ENCODE peak calls at places on chromosomes 6 and 20, in nine cellular contexts. G is heart right ventricle, K is mesenchymal stem cell, N is ovary, V is SJCRH30, B is mammary epithelial cell, X is fibroblast of lung, O is HepG2, F is vagina. Y is an unnamed sample.

GRCh38 chr20:46991850-46992639 is 97.4 kb downstream of the EYA2 start:
- DNase-seq in G (no peak), K (no peak), N (no peak), V (no peak), B (no peak), X (no peak), O (no peak), F (no peak), Y (no peak)

GRCh38 chr20:60060006-60060557 is 101.9 kb downstream of the CDH26 start:
- DNase-seq in G (no peak), K (no peak), N (no peak), V (no peak), B (no peak), X (no peak), O (no peak), F (no peak), Y (no peak)

GRCh38 chr20:7893019-7893730 is 47.1 kb downstream of the HAO1 start:
- DNase-seq in G (no peak), K (no peak), N (no peak), V (no peak), B (peak; percentile 82), X (no peak), O (no peak), F (no peak), Y (no peak)

GRCh38 chr6:95364016-95364604 is 213.2 kb upstream of the MANEA start:
- DNase-seq in G (no peak), K (peak; percentile 7), N (no peak), V (no peak), B (no peak), X (peak; percentile 2), O (peak; percentile 20), F (no peak), Y (no peak)

GRCh38 chr6:54194067-54194466 is 82.8 kb downstream of the MLIP start:
- DNase-seq in G (no peak), K (peak; percentile 70), N (no peak), V (no peak), B (peak; percentile 29), X (peak; percentile 76), O (no peak), F (no peak), Y (no peak)

GRCh38 chr6:39899540-39900295 is 34.5 kb downstream of the MOCS1 start:
- DNase-seq in G (no peak), K (no peak), N (no peak), V (no peak), B (no peak), X (no peak), O (no peak), F (no peak), Y (no peak)

GRCh38 chr6:45472383-45472782 is 94.6 kb upstream of the SUPT3H start:
- DNase-seq in G (no peak), K (peak; percentile 57), N (peak; percentile 45), V (peak; percentile 18), B (no peak), X (peak; percentile 66), O (no peak), F (no peak), Y (no peak)

GRCh38 chr6:105646391-105646867 is 243.5 kb upstream of the PREP start:
- DNase-seq in G (no peak), K (peak; percentile 23), N (no peak), V (no peak), B (peak; percentile 68), X (peak; percentile 52), O (no peak), F (no peak), Y (no peak)

GRCh38 chr6:11341867-11342266 is 109.4 kb upstream of the NEDD9 start:
- DNase-seq in G (no peak), K (peak; percentile 41), N (no peak), V (no peak), B (peak; percentile 72), X (peak; percentile 42), O (no peak), F (no peak), Y (no peak)

GRCh38 chr20:2879148-2879547 is 5.9 kb downstream of the PTPRA start:
- DNase-seq in G (no peak), K (no peak), N (no peak), V (no peak), B (peak; percentile 30), X (peak; percentile 88), O (no peak), F (no peak), Y (no peak)

GRCh38 chr6:30508890-30509736 is 19.8 kb downstream of the HLA-E start:
- DNase-seq in G (no peak), K (peak; percentile 49), N (no peak), V (no peak), B (no peak), X (peak; percentile 28), O (no peak), F (no peak), Y (no peak)

GRCh38 chr6:14910692-14911547 is 334.9 kb upstream of the JARID2 start:
- DNase-seq in G (no peak), K (peak; percentile 57), N (no peak), V (peak; percentile 43), B (no peak), X (no peak), O (no peak), F (no peak), Y (no peak)

GRCh38 chr20:41552295-41553068 is 65.7 kb downstream of the CHD6 start:
- DNase-seq in G (no peak), K (no peak), N (no peak), V (no peak), B (no peak), X (no peak), O (no peak), F (no peak), Y (no peak)

GRCh38 chr20:41551011-41551705 is 67.0 kb downstream of the CHD6 start:
- DNase-seq in G (no peak), K (no peak), N (no peak), V (no peak), B (no peak), X (no peak), O (no peak), F (no peak), Y (no peak)

GRCh38 chr20:41553142-41553879 is 64.9 kb downstream of the CHD6 start:
- DNase-seq in G (no peak), K (no peak), N (no peak), V (no peak), B (no peak), X (no peak), O (no peak), F (no peak), Y (no peak)
- H3K9me3 ChIP-seq in G (peaks cover 8% of the 10 kb centered on the region), K (peaks cover 4% of the 10 kb centered on the region), N (no peaks in the 10 kb centered on the region), V (peaks cover 15% of the 10 kb centered on the region), B (no peaks in the 10 kb centered on the region), X (no peaks in the 10 kb centered on the region), O (no peaks in the 10 kb centered on the region), F (no peaks in the 10 kb centered on the region), Y (peaks cover 3% of the 10 kb centered on the region)

DNA sequence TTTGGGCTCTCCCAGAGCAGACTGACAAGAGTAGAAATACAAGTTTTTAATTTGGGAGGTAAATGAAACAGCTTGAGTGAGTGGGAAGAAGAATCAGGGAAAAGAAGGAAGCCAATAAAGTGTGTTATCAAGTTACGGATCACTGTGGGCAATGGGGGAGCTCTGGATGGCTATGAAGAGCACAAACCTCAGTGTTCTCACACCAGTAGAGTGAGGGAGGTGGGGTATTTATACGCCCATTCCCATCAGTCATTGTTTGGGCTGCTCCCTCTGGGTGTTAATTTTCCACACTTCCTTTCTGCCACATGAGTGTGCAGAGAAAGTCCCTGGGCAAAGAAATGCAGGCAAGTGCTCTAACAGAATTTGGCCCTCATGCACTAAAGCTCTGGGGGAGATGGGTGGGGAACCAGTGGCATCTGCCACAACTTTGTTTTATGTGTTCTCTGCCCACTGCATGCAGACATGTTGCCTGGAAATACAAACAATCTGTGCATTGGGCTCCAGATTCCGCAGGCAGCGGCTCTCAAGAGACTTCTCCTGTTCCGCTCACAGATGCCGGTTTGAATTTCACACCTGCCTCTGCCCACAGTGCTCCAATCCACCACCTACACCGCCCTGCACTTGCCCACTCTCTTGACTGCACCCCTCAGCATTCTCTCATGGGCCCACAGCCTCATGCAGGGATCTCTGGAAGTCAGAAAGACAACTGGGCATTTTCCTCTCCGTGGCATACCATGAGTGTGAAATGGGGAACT is 211.1 kb upstream of the RNF24 start:
- DNase-seq in G (no peak), K (no peak), N (peak; percentile 6), V (no peak), B (no peak), X (no peak), O (no peak), F (no peak), Y (no peak)
- H3K4me3 ChIP-seq in G (no peak overlapping the region), K (peak overlapping the region; percentile 31), N (no peak overlapping the region), V (no peak overlapping the region), B (no peak overlapping the region), X (no peak overlapping the region), O (no peak overlapping the region), F (no peak overlapping the region), Y (no peak overlapping the region)

GRCh38 chr20:29689411-29690225 is 1567.8 kb upstream of the DEFB115 start:
- DNase-seq in G (peak; percentile 22), K (no peak), N (no peak), V (no peak), B (no peak), X (no peak), O (no peak), F (no peak), Y (peak; percentile 82)
- H3K9me3 ChIP-seq in G (no peaks in the 10 kb centered on the region), K (no peaks in the 10 kb centered on the region), N (no peaks in the 10 kb centered on the region), V (no peaks in the 10 kb centered on the region), B (peaks cover 26% of the 10 kb centered on the region), X (no peaks in the 10 kb centered on the region), O (peaks cover 68% of the 10 kb centered on the region), F (no peaks in the 10 kb centered on the region), Y (no peaks in the 10 kb centered on the region)

GRCh38 chr6:152188011-152188410 is 380.5 kb downstream of the ESR1 start:
- DNase-seq in G (no peak), K (no peak), N (no peak), V (no peak), B (no peak), X (no peak), O (no peak), F (no peak), Y (no peak)

GRCh38 chr6:152185158-152185574 is 377.7 kb downstream of the ESR1 start:
- DNase-seq in G (no peak), K (no peak), N (no peak), V (no peak), B (no peak), X (no peak), O (no peak), F (no peak), Y (no peak)

GRCh38 chr6:152180601-152181000 is 373.1 kb downstream of the ESR1 start:
- DNase-seq in G (no peak), K (no peak), N (no peak), V (no peak), B (no peak), X (no peak), O (no peak), F (no peak), Y (no peak)

GRCh38 chr6:152186840-152187239 is 379.4 kb downstream of the ESR1 start:
- DNase-seq in G (no peak), K (no peak), N (no peak), V (no peak), B (no peak), X (no peak), O (no peak), F (no peak), Y (no peak)

DNA sequence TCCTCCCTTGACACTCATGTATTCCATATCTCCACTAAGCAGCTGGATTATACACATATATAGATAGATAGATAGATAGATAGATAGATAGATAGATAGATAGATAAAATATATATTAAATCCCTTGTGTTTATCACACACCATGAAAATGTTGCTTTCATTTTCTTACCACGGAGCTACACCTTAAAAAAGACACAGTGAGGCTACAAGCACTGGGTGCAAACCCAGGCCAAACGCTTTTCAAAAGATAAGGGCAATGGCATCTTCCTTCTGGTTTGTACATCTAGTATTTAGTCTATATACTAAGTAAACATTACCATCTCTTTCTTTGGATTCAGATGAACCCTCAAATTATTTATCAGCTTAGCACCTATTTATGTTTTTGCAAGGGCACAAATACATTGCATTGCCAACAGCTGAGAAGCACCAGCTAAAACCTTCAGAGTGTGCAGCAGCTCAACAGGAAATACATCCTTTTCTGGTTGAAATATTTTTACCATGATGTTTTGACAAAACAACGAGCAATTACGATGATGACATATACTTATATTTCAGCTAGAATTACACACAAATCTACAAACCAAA is 377.2 kb downstream of the ESR1 start:
- DNase-seq in G (no peak), K (no peak), N (no peak), V (no peak), B (no peak), X (no peak), O (no peak), F (no peak), Y (no peak)
- H3K4me3 ChIP-seq in G (no peak overlapping the region), K (no peak overlapping the region), N (no peak overlapping the region), V (no peak overlapping the region), B (no peak overlapping the region), X (no peak overlapping the region), O (no peak overlapping the region), F (no peak overlapping the region), Y (no peak overlapping the region)